ENCODE peak calls at places on chromosomes 16 and 17, in eight cellular contexts. J, C, Z, S, O, M, Q and N are unnamed samples.

GRCh38 chr16:56983211-56983751 is 6.1 kb upstream of the NLRC5 start:
- DNase-seq in J (no peak), C (peak; percentile 52), Z (no peak), S (no peak), O (no peak), M (no peak), Q (no peak), N (no peak)

GRCh38 chr16:53055603-53056527 is 1.1 kb downstream of the CHD9 start:
- DNase-seq in J (peak; percentile 58), C (no peak), Z (peak; percentile 8), S (no peak), O (peak; percentile 36), M (peak; percentile 82), Q (no peak), N (peak; percentile 37)

GRCh38 chr17:292531-293382 is 59.9 kb downstream of the RPH3AL start:
- DNase-seq in J (peak; percentile 39), C (no peak), Z (no peak), S (no peak), O (no peak), M (no peak), Q (no peak), N (no peak)

GRCh38 chr16:814974-815373 is 14.4 kb upstream of the GNG13 start:
- DNase-seq in J (no peak), C (no peak), Z (no peak), S (no peak), O (no peak), M (peak; percentile 31), Q (no peak), N (no peak)

GRCh38 chr16:54303613-54304012 is 17.0 kb upstream of the IRX3 start:
- DNase-seq in J (no peak), C (no peak), Z (no peak), S (no peak), O (no peak), M (no peak), Q (no peak), N (no peak)

GRCh38 chr16:50025544-50025931 is 513 bp downstream of the CNEP1R1 start:
- DNase-seq in J (no peak), C (no peak), Z (no peak), S (no peak), O (peak; percentile 33), M (no peak), Q (no peak), N (no peak)

GRCh38 chr16:82011199-82011641 is at the start of gene SDR42E1:
- DNase-seq in J (peak; percentile 78), C (peak; percentile 85), Z (peak; percentile 81), S (peak; percentile 91), O (peak; percentile 73), M (peak; percentile 27), Q (peak; percentile 69), N (peak; percentile 25)

GRCh38 chr16:67456383-67457140 is 24.4 kb downstream of the ATP6V0D1 start:
- DNase-seq in J (no peak), C (peak; percentile 80), Z (no peak), S (no peak), O (peak; percentile 32), M (peak; percentile 63), Q (no peak), N (peak; percentile 87)

GRCh38 chr16:84738255-84739038 is 38.6 kb downstream of the USP10 start:
- DNase-seq in J (peak; percentile 76), C (peak; percentile 85), Z (peak; percentile 66), S (peak; percentile 85), O (peak; percentile 90), M (peak; percentile 79), Q (peak; percentile 79), N (peak; percentile 69)

GRCh38 chr16:73601911-73602310 is 554.0 kb upstream of the ZFHX3 start:
- DNase-seq in J (no peak), C (no peak), Z (no peak), S (no peak), O (no peak), M (no peak), Q (no peak), N (no peak)

GRCh38 chr17:1736348-1737281 is 6.1 kb upstream of the SERPINF2 start:
- DNase-seq in J (peak; percentile 97), C (peak; percentile 49), Z (no peak), S (no peak), O (peak; percentile 95), M (peak; percentile 82), Q (no peak), N (peak; percentile 87)

GRCh38 chr16:60206511-60206910 is 1472.4 kb upstream of the GOT2 start:
- DNase-seq in J (no peak), C (no peak), Z (no peak), S (no peak), O (no peak), M (no peak), Q (no peak), N (no peak)

GRCh38 chr16:79628501-79628975 is 28.0 kb upstream of the MAF start:
- DNase-seq in J (no peak), C (no peak), Z (no peak), S (no peak), O (no peak), M (peak; percentile 78), Q (no peak), N (no peak)

GRCh38 chr17:79658811-79659207 is 48.0 kb upstream of the RBFOX3 start:
- DNase-seq in J (no peak), C (peak; percentile 28), Z (no peak), S (peak; percentile 43), O (peak; percentile 35), M (peak; percentile 6), Q (no peak), N (no peak)

GRCh38 chr17:78873519-78874340 is 29.3 kb downstream of the CEP295NL start:
- DNase-seq in J (no peak), C (peak; percentile 94), Z (peak; percentile 91), S (no peak), O (peak; percentile 85), M (peak; percentile 62), Q (no peak), N (no peak)

GRCh38 chr17:8857919-8858318 is 9.6 kb downstream of the PIK3R6 start:
- DNase-seq in J (no peak), C (no peak), Z (no peak), S (no peak), O (no peak), M (no peak), Q (no peak), N (no peak)

GRCh38 chr17:44045493-44045892 is 21.0 kb downstream of the LSM12 start:
- DNase-seq in J (no peak), C (no peak), Z (no peak), S (no peak), O (no peak), M (no peak), Q (no peak), N (no peak)

GRCh38 chr16:88357306-88358032 is 25.3 kb upstream of the ZNF469 start:
- DNase-seq in J (no peak), C (no peak), Z (no peak), S (no peak), O (no peak), M (no peak), Q (no peak), N (peak; percentile 7)

GRCh38 chr16:72554935-72555334 is 383.0 kb upstream of the PMFBP1 start:
- DNase-seq in J (no peak), C (no peak), Z (no peak), S (peak; percentile 4), O (no peak), M (no peak), Q (no peak), N (no peak)

GRCh38 chr17:63178530-63178929 is 212.5 kb downstream of the TANC2 start:
- DNase-seq in J (no peak), C (no peak), Z (no peak), S (no peak), O (no peak), M (peak; percentile 62), Q (no peak), N (no peak)
- H3K4me1 ChIP-seq in J (no peaks in the 10 kb centered on the region), C (peaks cover 8% of the 10 kb centered on the region), Z (no peaks in the 10 kb centered on the region), S (no peaks in the 10 kb centered on the region), O (no peaks in the 10 kb centered on the region), M (peaks cover 4% of the 10 kb centered on the region), Q (no peaks in the 10 kb centered on the region), N (no peaks in the 10 kb centered on the region)

DNA sequence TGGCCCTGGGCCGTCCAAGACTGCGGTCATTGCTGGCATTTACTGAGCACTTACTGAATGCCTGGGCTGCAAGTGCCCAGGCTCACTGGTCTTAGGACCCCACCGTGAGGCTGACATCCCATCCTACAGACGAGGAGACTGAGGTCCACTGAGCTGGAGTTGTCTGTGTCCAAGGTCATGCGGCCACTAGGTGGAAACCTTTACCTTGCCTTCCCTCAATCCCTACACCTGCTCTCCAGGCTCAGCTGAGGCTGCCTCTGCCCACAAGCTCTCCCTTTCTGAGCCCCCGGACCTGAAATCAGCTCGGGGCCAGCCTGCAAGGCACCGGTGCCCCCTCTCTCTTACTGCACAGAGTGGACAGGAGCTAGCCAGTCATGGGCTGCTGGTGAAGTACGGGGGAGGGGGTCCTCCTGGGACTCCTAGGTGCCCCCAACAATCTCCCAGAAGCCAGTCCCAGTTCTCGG is 1.5 kb downstream of the CASKIN1 start:
- DNase-seq in J (no peak), C (peak; percentile 78), Z (peak; percentile 59), S (no peak), O (peak; percentile 49), M (peak; percentile 42), Q (peak; percentile 63), N (no peak)
- H3K4me3 ChIP-seq in J (no peak overlapping the region), C (no peak overlapping the region), Z (no peak overlapping the region), S (no peak overlapping the region), O (no peak overlapping the region), M (no peak overlapping the region), Q (no peak overlapping the region), N (no peak overlapping the region)

GRCh38 chr17:76498886-76499667 is 2.1 kb downstream of the RHBDF2 start:
- DNase-seq in J (no peak), C (peak; percentile 39), Z (peak; percentile 26), S (no peak), O (no peak), M (no peak), Q (no peak), N (no peak)
- H3K27ac ChIP-seq in J (peak overlapping the region; percentile 90), C (peak overlapping the region; percentile 85), Z (no peak overlapping the region), S (peak overlapping the region; percentile 96), O (peak overlapping the region; percentile 80), M (peak overlapping the region; percentile 69), Q (no peak overlapping the region), N (peak overlapping the region; percentile 85)

GRCh38 chr16:27240948-27241531 is 27.5 kb downstream of the NSMCE1 start:
- DNase-seq in J (peak; percentile 47), C (no peak), Z (no peak), S (no peak), O (peak; percentile 15), M (peak; percentile 74), Q (no peak), N (peak; percentile 14)

GRCh38 chr16:27241658-27242057 is 26.9 kb downstream of the NSMCE1 start:
- DNase-seq in J (peak; percentile 38), C (no peak), Z (no peak), S (no peak), O (peak; percentile 11), M (no peak), Q (no peak), N (peak; percentile 45)

GRCh38 chr16:27243725-27244362 is 24.7 kb downstream of the NSMCE1 start:
- DNase-seq in J (peak; percentile 37), C (no peak), Z (no peak), S (no peak), O (peak; percentile 10), M (no peak), Q (no peak), N (no peak)

GRCh38 chr16:27242868-27243590 is 25.5 kb downstream of the NSMCE1 start:
- DNase-seq in J (peak; percentile 43), C (no peak), Z (peak; percentile 29), S (no peak), O (peak; percentile 40), M (peak; percentile 98), Q (peak; percentile 33), N (peak; percentile 72)

DNA sequence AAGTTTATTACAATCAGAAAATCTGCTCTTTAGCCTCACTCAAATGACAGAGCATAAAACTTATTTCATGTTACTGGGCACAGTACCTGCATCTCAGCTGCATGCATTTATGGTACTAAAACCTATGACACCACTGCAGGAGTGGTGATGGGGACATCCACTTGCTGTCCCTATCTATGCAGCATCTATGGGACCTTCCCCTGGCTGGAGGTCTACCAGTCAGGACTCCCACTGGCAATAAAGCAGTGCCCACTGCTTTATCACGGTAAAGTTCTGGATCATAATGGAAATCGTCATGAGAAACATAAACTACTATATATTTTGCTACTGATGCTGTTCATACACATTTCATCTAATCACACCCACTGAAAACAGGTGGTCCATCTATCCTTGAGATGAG is 26.2 kb downstream of the NSMCE1 start:
- DNase-seq in J (peak; percentile 16), C (no peak), Z (no peak), S (no peak), O (no peak), M (no peak), Q (no peak), N (no peak)
- H3K4me1 ChIP-seq in J (no peaks in the 10 kb centered on the region), C (peaks cover 33% of the 10 kb centered on the region), Z (peaks cover 33% of the 10 kb centered on the region), S (peaks cover 32% of the 10 kb centered on the region), O (peaks cover 33% of the 10 kb centered on the region), M (peaks cover 43% of the 10 kb centered on the region), Q (peaks cover 25% of the 10 kb centered on the region), N (peaks cover 24% of the 10 kb centered on the region)